ENCODE peak calls at places on chromosomes 3 and 15, in four cellular contexts. One of them, this sample, is unnamed.

GRCh38 chr15:55389276-55389631 is 18.9 kb downstream of the CCPG1 start:
- DNase-seq in gastrocnemius medialis: no peak
- DNase-seq in NT2/D1: no peak
- DNase-seq in effector memory CD4-positive, alpha-beta T cell: no peak
- DNase-seq in this sample: no peak

GRCh38 chr3:120601554-120601953 is 5.4 kb downstream of the NDUFB4 start:
- DNase-seq in gastrocnemius medialis: no peak
- DNase-seq in NT2/D1: no peak
- DNase-seq in effector memory CD4-positive, alpha-beta T cell: no peak
- DNase-seq in this sample: no peak

GRCh38 chr3:64091501-64091900 is 68.2 kb upstream of the PSMD6 start:
- DNase-seq in gastrocnemius medialis: no peak
- DNase-seq in NT2/D1: no peak
- DNase-seq in effector memory CD4-positive, alpha-beta T cell: no peak
- DNase-seq in this sample: no peak

GRCh38 chr15:49895337-49896223 is 223.5 kb downstream of the ATP8B4 start:
- DNase-seq in NT2/D1: peak; percentile 27
- DNase-seq in effector memory CD4-positive, alpha-beta T cell: no peak
- DNase-seq in gastrocnemius medialis: no peak
- DNase-seq in this sample: peak; percentile 38

GRCh38 chr3:13647314-13648059 is 98.6 kb downstream of the FBLN2 start:
- DNase-seq in gastrocnemius medialis: no peak
- DNase-seq in NT2/D1: no peak
- DNase-seq in effector memory CD4-positive, alpha-beta T cell: no peak
- DNase-seq in this sample: no peak

GRCh38 chr15:36644156-36644896 is 64.9 kb downstream of the CDIN1 start:
- DNase-seq in gastrocnemius medialis: no peak
- DNase-seq in NT2/D1: no peak
- DNase-seq in effector memory CD4-positive, alpha-beta T cell: no peak
- DNase-seq in this sample: no peak

GRCh38 chr3:182605882-182606611 is 187.3 kb upstream of the ATP11B start:
- DNase-seq in gastrocnemius medialis: no peak
- DNase-seq in NT2/D1: no peak
- DNase-seq in effector memory CD4-positive, alpha-beta T cell: no peak
- DNase-seq in this sample: no peak

GRCh38 chr3:79983063-79983561 is 215.3 kb upstream of the ROBO1 start:
- DNase-seq in effector memory CD4-positive, alpha-beta T cell: no peak
- DNase-seq in gastrocnemius medialis: no peak
- DNase-seq in NT2/D1: no peak
- DNase-seq in this sample: peak; percentile 44

GRCh38 chr3:78846688-78847087 is 921.1 kb downstream of the ROBO1 start:
- DNase-seq in gastrocnemius medialis: no peak
- DNase-seq in NT2/D1: no peak
- DNase-seq in effector memory CD4-positive, alpha-beta T cell: no peak
- DNase-seq in this sample: peak; percentile 73

GRCh38 chr3:15601399-15602145 is at the start of the genes BTD and HACL1:
- DNase-seq in effector memory CD4-positive, alpha-beta T cell: peak; percentile 98
- DNase-seq in NT2/D1: peak; percentile 99
- DNase-seq in gastrocnemius medialis: peak; percentile 98
- DNase-seq in this sample: peak; percentile 99

GRCh38 chr3:23913873-23914743 is 2.7 kb downstream of the NKIRAS1 start:
- DNase-seq in NT2/D1: no peak
- DNase-seq in effector memory CD4-positive, alpha-beta T cell: no peak
- DNase-seq in gastrocnemius medialis: no peak
- DNase-seq in this sample: no peak

GRCh38 chr3:172201990-172202318 is 162.6 kb downstream of the FNDC3B start:
- DNase-seq in gastrocnemius medialis: no peak
- DNase-seq in NT2/D1: no peak
- DNase-seq in effector memory CD4-positive, alpha-beta T cell: no peak
- DNase-seq in this sample: no peak

GRCh38 chr3:186207515-186207914 is 98.6 kb upstream of the ETV5 start:
- DNase-seq in gastrocnemius medialis: no peak
- DNase-seq in effector memory CD4-positive, alpha-beta T cell: no peak
- DNase-seq in NT2/D1: no peak
- DNase-seq in this sample: no peak

GRCh38 chr3:53708001-53708621 is 138.1 kb downstream of the CHDH start:
- DNase-seq in NT2/D1: no peak
- DNase-seq in effector memory CD4-positive, alpha-beta T cell: no peak
- DNase-seq in gastrocnemius medialis: no peak
- DNase-seq in this sample: no peak

GRCh38 chr15:68608206-68608843 is 29.5 kb downstream of the CORO2B start:
- DNase-seq in gastrocnemius medialis: peak; percentile 66
- DNase-seq in effector memory CD4-positive, alpha-beta T cell: no peak
- DNase-seq in NT2/D1: peak; percentile 63
- DNase-seq in this sample: no peak

GRCh38 chr3:14508966-14509795 is 31.0 kb downstream of the GRIP2 start:
- DNase-seq in effector memory CD4-positive, alpha-beta T cell: peak; percentile 47
- DNase-seq in gastrocnemius medialis: no peak
- DNase-seq in NT2/D1: peak; percentile 69
- DNase-seq in this sample: peak; percentile 79

GRCh38 chr3:110664148-110664547 is 407.5 kb upstream of the NECTIN3 start:
- DNase-seq in effector memory CD4-positive, alpha-beta T cell: no peak
- DNase-seq in gastrocnemius medialis: no peak
- DNase-seq in NT2/D1: no peak
- DNase-seq in this sample: no peak

GRCh38 chr3:48428863-48429415 is 947 bp downstream of the PLXNB1 start:
- DNase-seq in effector memory CD4-positive, alpha-beta T cell: no peak
- DNase-seq in NT2/D1: no peak
- DNase-seq in gastrocnemius medialis: no peak
- DNase-seq in this sample: peak; percentile 47

GRCh38 chr3:45343947-45344346 is 44.4 kb upstream of the LARS2 start:
- DNase-seq in NT2/D1: no peak
- DNase-seq in gastrocnemius medialis: no peak
- DNase-seq in effector memory CD4-positive, alpha-beta T cell: no peak
- DNase-seq in this sample: peak; percentile 19

GRCh38 chr3:50523170-50523865 is 19.9 kb upstream of the CACNA2D2 start:
- DNase-seq in gastrocnemius medialis: no peak
- DNase-seq in NT2/D1: no peak
- DNase-seq in effector memory CD4-positive, alpha-beta T cell: no peak
- DNase-seq in this sample: no peak

GRCh38 chr3:168220609-168221008 is 124.9 kb upstream of the GOLIM4 start:
- DNase-seq in gastrocnemius medialis: no peak
- DNase-seq in NT2/D1: no peak
- DNase-seq in effector memory CD4-positive, alpha-beta T cell: no peak
- DNase-seq in this sample: no peak

GRCh38 chr15:75225951-75226732 is 24.5 kb downstream of the C15orf39 start:
- DNase-seq in effector memory CD4-positive, alpha-beta T cell: no peak
- DNase-seq in gastrocnemius medialis: no peak
- DNase-seq in NT2/D1: no peak
- DNase-seq in this sample: no peak

GRCh38 chr3:142288032-142288638 is 62.8 kb upstream of the GK5 start:
- DNase-seq in NT2/D1: peak; percentile 6
- DNase-seq in effector memory CD4-positive, alpha-beta T cell: no peak
- DNase-seq in gastrocnemius medialis: no peak
- DNase-seq in this sample: no peak

GRCh38 chr3:16419640-16420039 is 93.9 kb downstream of the RFTN1 start:
- DNase-seq in NT2/D1: no peak
- DNase-seq in effector memory CD4-positive, alpha-beta T cell: no peak
- DNase-seq in gastrocnemius medialis: no peak
- DNase-seq in this sample: no peak

GRCh38 chr3:23950303-23950702 is 5.2 kb downstream of the NR1D2 start:
- DNase-seq in NT2/D1: no peak
- DNase-seq in gastrocnemius medialis: no peak
- DNase-seq in effector memory CD4-positive, alpha-beta T cell: no peak
- DNase-seq in this sample: no peak

GRCh38 chr3:186035277-186035676 is 73.6 kb downstream of the ETV5 start:
- DNase-seq in gastrocnemius medialis: no peak
- DNase-seq in effector memory CD4-positive, alpha-beta T cell: no peak
- DNase-seq in NT2/D1: no peak
- DNase-seq in this sample: no peak

GRCh38 chr15:90749754-90750153 is 32.6 kb downstream of the BLM start:
- DNase-seq in effector memory CD4-positive, alpha-beta T cell: no peak
- DNase-seq in gastrocnemius medialis: no peak
- DNase-seq in NT2/D1: no peak
- DNase-seq in this sample: no peak

GRCh38 chr3:24139463-24140412 is 194.7 kb downstream of the NR1D2 start:
- DNase-seq in NT2/D1: no peak
- DNase-seq in gastrocnemius medialis: no peak
- DNase-seq in effector memory CD4-positive, alpha-beta T cell: no peak
- DNase-seq in this sample: no peak

GRCh38 chr15:98658831-98659699 is 10.7 kb downstream of the IGF1R start:
- DNase-seq in NT2/D1: no peak
- DNase-seq in effector memory CD4-positive, alpha-beta T cell: no peak
- DNase-seq in gastrocnemius medialis: peak; percentile 20
- DNase-seq in this sample: peak; percentile 44

GRCh38 chr3:17841190-17841828 is 98.9 kb upstream of the TBC1D5 start:
- DNase-seq in NT2/D1: peak; percentile 80
- DNase-seq in effector memory CD4-positive, alpha-beta T cell: peak; percentile 56
- DNase-seq in gastrocnemius medialis: peak; percentile 44
- DNase-seq in this sample: peak; percentile 90

GRCh38 chr15:34812369-34812768 is 17.0 kb upstream of the ACTC1 start:
- DNase-seq in effector memory CD4-positive, alpha-beta T cell: no peak
- DNase-seq in gastrocnemius medialis: no peak
- DNase-seq in NT2/D1: no peak
- DNase-seq in this sample: no peak

GRCh38 chr15:87609909-87610308 is 646.6 kb downstream of the NTRK3 start:
- DNase-seq in NT2/D1: no peak
- DNase-seq in gastrocnemius medialis: no peak
- DNase-seq in effector memory CD4-positive, alpha-beta T cell: no peak
- DNase-seq in this sample: no peak

GRCh38 chr15:42239528-42240245 is 31.6 kb upstream of the VPS39 start:
- DNase-seq in NT2/D1: no peak
- DNase-seq in effector memory CD4-positive, alpha-beta T cell: no peak
- DNase-seq in gastrocnemius medialis: no peak
- DNase-seq in this sample: no peak

GRCh38 chr3:160180581-160181216 is 44.5 kb upstream of the C3orf80 start:
- DNase-seq in NT2/D1: no peak
- DNase-seq in effector memory CD4-positive, alpha-beta T cell: no peak
- DNase-seq in gastrocnemius medialis: no peak
- DNase-seq in this sample: no peak

GRCh38 chr15:60001642-60002527 is 2.2 kb upstream of the FOXB1 start:
- DNase-seq in gastrocnemius medialis: no peak
- DNase-seq in NT2/D1: no peak
- DNase-seq in effector memory CD4-positive, alpha-beta T cell: no peak
- DNase-seq in this sample: no peak
- H3K4me1 ChIP-seq in gastrocnemius medialis: peaks cover 38% of the 10 kb centered on the region
- H3K4me1 ChIP-seq in NT2/D1: peaks cover 23% of the 10 kb centered on the region
- H3K4me1 ChIP-seq in effector memory CD4-positive, alpha-beta T cell: peaks cover 34% of the 10 kb centered on the region
- H3K4me1 ChIP-seq in this sample: peaks cover 30% of the 10 kb centered on the region

GRCh38 chr15:64895285-64896065 is 16.2 kb upstream of the ANKDD1A start:
- DNase-seq in gastrocnemius medialis: no peak
- DNase-seq in NT2/D1: no peak
- DNase-seq in effector memory CD4-positive, alpha-beta T cell: no peak
- DNase-seq in this sample: no peak

GRCh38 chr15:64894395-64895056 is 17.2 kb upstream of the ANKDD1A start:
- DNase-seq in gastrocnemius medialis: no peak
- DNase-seq in effector memory CD4-positive, alpha-beta T cell: peak; percentile 79
- DNase-seq in NT2/D1: no peak
- DNase-seq in this sample: no peak

GRCh38 chr15:64897345-64897985 is 14.2 kb upstream of the ANKDD1A start:
- DNase-seq in effector memory CD4-positive, alpha-beta T cell: no peak
- DNase-seq in NT2/D1: no peak
- DNase-seq in gastrocnemius medialis: peak; percentile 70
- DNase-seq in this sample: no peak

GRCh38 chr15:64898406-64898805 is 13.3 kb upstream of the ANKDD1A start:
- DNase-seq in effector memory CD4-positive, alpha-beta T cell: no peak
- DNase-seq in gastrocnemius medialis: no peak
- DNase-seq in NT2/D1: no peak
- DNase-seq in this sample: no peak

DNA sequence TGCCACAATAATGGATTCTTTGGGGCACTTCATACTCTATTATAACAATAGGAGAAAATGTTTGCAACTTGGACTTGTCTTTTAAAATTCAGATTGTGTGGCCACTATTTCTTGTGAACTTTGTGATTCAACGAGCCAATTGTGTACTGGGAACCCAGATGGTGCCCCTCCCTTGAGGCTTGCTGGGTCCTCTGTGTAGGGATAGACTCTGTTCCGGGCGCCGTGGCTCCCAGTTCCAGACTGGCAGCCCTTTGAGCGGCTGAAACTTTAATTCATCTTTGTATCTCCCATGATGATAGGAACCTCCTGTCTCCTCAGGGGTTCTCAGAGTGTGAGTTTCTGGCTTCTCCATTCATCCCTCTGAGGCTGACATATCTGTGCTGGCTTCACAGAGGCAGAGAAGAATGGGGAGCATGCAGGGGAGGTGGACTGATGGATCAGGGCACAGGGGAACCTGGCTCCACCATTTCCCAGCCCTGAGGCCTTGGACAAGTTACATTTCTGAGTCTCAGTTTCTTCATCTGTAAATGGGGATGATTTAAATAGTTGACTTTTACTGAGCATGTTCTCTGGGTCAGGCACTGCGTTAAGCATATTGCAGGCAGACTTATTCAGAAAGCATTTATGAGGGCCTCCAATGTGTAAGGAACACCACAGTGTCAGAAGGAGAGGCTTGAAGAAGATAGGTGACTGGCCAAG is 15.2 kb upstream of the ANKDD1A start:
- DNase-seq in gastrocnemius medialis: no peak
- DNase-seq in NT2/D1: no peak
- DNase-seq in effector memory CD4-positive, alpha-beta T cell: no peak
- DNase-seq in this sample: no peak
- H3K4me3 ChIP-seq in gastrocnemius medialis: no peak overlapping the region
- H3K4me3 ChIP-seq in NT2/D1: no peak overlapping the region
- H3K4me3 ChIP-seq in effector memory CD4-positive, alpha-beta T cell: no peak overlapping the region
- H3K4me3 ChIP-seq in this sample: no peak overlapping the region

GRCh38 chr15:70262591-70263274 is 165.0 kb upstream of the TLE3 start:
- DNase-seq in NT2/D1: no peak
- DNase-seq in effector memory CD4-positive, alpha-beta T cell: no peak
- DNase-seq in gastrocnemius medialis: no peak
- DNase-seq in this sample: no peak
- H3K4me1 ChIP-seq in NT2/D1: peaks cover 5% of the 10 kb centered on the region
- H3K4me1 ChIP-seq in effector memory CD4-positive, alpha-beta T cell: peaks cover 29% of the 10 kb centered on the region
- H3K4me1 ChIP-seq in gastrocnemius medialis: peaks cover 26% of the 10 kb centered on the region
- H3K4me1 ChIP-seq in this sample: peaks cover 9% of the 10 kb centered on the region

GRCh38 chr3:126678691-126679317 is 23.9 kb upstream of the TXNRD3 start:
- DNase-seq in effector memory CD4-positive, alpha-beta T cell: no peak
- DNase-seq in gastrocnemius medialis: no peak
- DNase-seq in NT2/D1: no peak
- DNase-seq in this sample: no peak

GRCh38 chr3:126676919-126677705 is 22.2 kb upstream of the TXNRD3 start:
- DNase-seq in NT2/D1: no peak
- DNase-seq in effector memory CD4-positive, alpha-beta T cell: no peak
- DNase-seq in gastrocnemius medialis: no peak
- DNase-seq in this sample: no peak

GRCh38 chr3:126679831-126680677 is 24.0 kb upstream of the CHCHD6 start:
- DNase-seq in gastrocnemius medialis: no peak
- DNase-seq in NT2/D1: no peak
- DNase-seq in effector memory CD4-positive, alpha-beta T cell: no peak
- DNase-seq in this sample: no peak

GRCh38 chr3:126677862-126678549 is 23.1 kb upstream of the TXNRD3 start:
- DNase-seq in gastrocnemius medialis: no peak
- DNase-seq in NT2/D1: no peak
- DNase-seq in effector memory CD4-positive, alpha-beta T cell: no peak
- DNase-seq in this sample: no peak

DNA sequence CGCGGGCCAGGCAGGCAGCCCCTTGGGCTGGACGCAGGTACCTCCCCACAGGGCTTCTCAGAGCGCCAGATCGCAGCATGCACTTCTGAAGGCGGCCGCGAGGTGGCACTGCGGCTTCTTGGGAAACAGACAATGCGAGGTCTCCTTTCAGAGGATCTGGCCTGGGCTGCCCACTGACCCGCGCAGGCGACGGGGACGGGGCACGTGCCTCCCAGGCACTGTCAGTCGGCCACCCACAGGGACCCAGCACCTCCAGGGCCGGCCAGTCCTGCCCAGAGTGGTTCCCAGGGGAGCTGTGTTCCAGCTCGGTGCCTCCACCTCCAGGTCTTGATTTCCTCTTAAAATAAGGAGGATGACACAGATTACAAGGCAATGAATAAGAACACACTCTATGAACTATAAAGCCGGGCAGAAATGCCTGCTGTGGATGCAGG is 24.4 kb upstream of the TXNRD3 start:
- DNase-seq in NT2/D1: peak; percentile 75
- DNase-seq in effector memory CD4-positive, alpha-beta T cell: peak; percentile 50
- DNase-seq in gastrocnemius medialis: peak; percentile 53
- DNase-seq in this sample: peak; percentile 77
- H3K4me3 ChIP-seq in NT2/D1: no peak overlapping the region
- H3K4me3 ChIP-seq in effector memory CD4-positive, alpha-beta T cell: peak overlapping the region; percentile 18
- H3K4me3 ChIP-seq in gastrocnemius medialis: no peak overlapping the region
- H3K4me3 ChIP-seq in this sample: no peak overlapping the region

This sample was measured in SJCRH30.